ENCODE peak calls at places on chromosomes 13 and 19, in nine cellular contexts. W is PC-9, C is A549, U is nephron progenitor cell, D is dorsolateral prefrontal cortex, Z is ovary, O is LNCaP clone FGC, Y is natural killer cell, S is neural crest cell. E is an unnamed sample.

GRCh38 chr19:33465371-33465770 is 56.2 kb downstream of the PEPD start:
- DNase-seq in W (no peak), C (no peak), U (no peak), D (no peak), Z (peak), O (no peak), Y (no peak), S (no peak), E (no peak)

GRCh38 chr19:36850646-36851442 is at the start of gene ZNF345:
- DNase-seq in W (peak), C (peak), U (peak), D (peak), Z (peak), O (peak), Y (peak), S (peak), E (peak)

GRCh38 chr13:27012482-27013197 is 159.0 kb downstream of the USP12 start:
- DNase-seq in W (no peak), C (no peak), U (no peak), D (no peak), Z (no peak), O (no peak), Y (no peak), S (no peak), E (peak)

GRCh38 chr13:49807681-49808080 is 15.2 kb upstream of the KPNA3 start:
- DNase-seq in W (no peak), C (no peak), U (no peak), D (no peak), Z (no peak), O (no peak), Y (no peak), S (no peak), E (no peak)

GRCh38 chr19:49712397-49712859 is 21.5 kb downstream of the CPT1C start:
- DNase-seq in W (peak), C (peak), U (peak), D (peak), Z (peak), O (no peak), Y (no peak), S (peak), E (peak)

GRCh38 chr13:26440111-26440510 is 117.4 kb upstream of the WASF3 start:
- DNase-seq in W (no peak), C (no peak), U (no peak), D (no peak), Z (no peak), O (no peak), Y (no peak), S (no peak), E (no peak)

GRCh38 chr13:66689628-66690027 is 540.5 kb downstream of the PCDH9 start:
- DNase-seq in W (no peak), C (no peak), U (no peak), D (no peak), Z (no peak), O (no peak), Y (no peak), S (no peak), E (peak)

GRCh38 chr13:65677906-65678305 is 1552.2 kb downstream of the PCDH9 start:
- DNase-seq in W (no peak), C (no peak), U (no peak), D (no peak), Z (no peak), O (no peak), Y (no peak), S (no peak), E (peak)

GRCh38 chr13:36369268-36370107 is 23.3 kb upstream of the SPART start:
- DNase-seq in W (no peak), C (no peak), U (no peak), D (no peak), Z (no peak), O (no peak), Y (no peak), S (no peak), E (peak)

GRCh38 chr19:2774953-2775555 is 8.0 kb downstream of the SGTA start:
- DNase-seq in W (no peak), C (no peak), U (no peak), D (no peak), Z (no peak), O (no peak), Y (no peak), S (no peak), E (peak)

GRCh38 chr19:5801796-5802616 is 2.9 kb upstream of the NRTN start:
- DNase-seq in W (no peak), C (no peak), U (peak), D (no peak), Z (no peak), O (no peak), Y (no peak), S (peak), E (peak)

GRCh38 chr13:102902789-102903347 is 57.0 kb downstream of the ERCC5 start:
- DNase-seq in W (no peak), C (no peak), U (no peak), D (no peak), Z (no peak), O (no peak), Y (no peak), S (no peak), E (no peak)
- TF ChIP-seq CTCF in W (no peak), C (no peak), U (no peak), D (no peak), Z (no peak), O (no peak), Y (no peak), S (no peak), E (no peak)

GRCh38 chr19:19737559-19738332 is 4.8 kb upstream of the ZNF14 start:
- DNase-seq in W (no peak), C (no peak), U (no peak), D (no peak), Z (no peak), O (no peak), Y (no peak), S (no peak), E (no peak)

GRCh38 chr19:19738564-19738963 is 5.7 kb upstream of the ZNF14 start:
- DNase-seq in W (no peak), C (no peak), U (no peak), D (no peak), Z (no peak), O (no peak), Y (no peak), S (no peak), E (no peak)

DNA sequence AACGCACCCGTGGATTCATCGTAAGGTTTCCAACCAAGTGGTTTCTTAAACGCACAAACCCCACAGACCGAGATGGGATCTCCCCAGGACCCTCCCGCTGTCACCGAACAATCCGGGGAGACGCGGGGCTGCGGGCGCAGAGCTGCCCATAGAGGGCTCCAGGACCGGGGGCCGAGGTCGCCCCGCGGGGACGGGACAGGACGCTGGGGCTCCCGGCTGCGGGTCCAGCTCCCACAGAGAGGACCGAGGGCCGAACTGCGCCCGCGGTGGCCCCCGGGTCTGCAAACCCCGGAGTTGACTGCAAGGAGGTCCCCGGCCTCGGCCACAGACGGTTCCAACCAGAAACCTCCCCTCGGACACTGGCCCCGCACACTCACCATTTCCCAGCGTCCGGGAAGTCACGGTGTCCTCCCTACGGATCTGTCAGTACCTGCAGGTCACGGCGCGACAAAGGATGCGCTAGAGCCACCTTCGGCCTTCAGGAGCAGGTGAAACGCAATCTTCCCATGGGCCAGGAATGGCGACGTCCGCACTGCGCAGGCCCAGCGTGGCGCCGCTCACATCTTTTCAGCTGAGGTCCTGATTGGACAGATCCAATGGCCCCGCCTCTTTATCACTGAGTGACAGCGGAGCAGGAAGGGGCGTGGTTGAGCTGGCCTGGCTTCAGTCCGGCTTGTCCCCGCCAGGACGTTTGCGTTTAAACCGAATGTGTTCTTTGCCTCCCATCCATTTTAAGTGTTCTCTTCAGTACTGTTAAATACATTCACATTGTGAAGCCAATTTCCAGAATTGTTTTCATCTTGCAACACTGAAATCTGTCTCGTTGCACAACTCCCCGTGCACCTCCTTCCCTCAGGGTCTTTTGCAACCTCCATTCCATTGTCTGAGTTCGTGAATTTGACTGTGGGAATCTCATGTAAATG is at the start of gene ZNF14:
- DNase-seq in W (peak), C (peak), U (peak), D (peak), Z (peak), O (peak), Y (peak), S (peak), E (peak)
- TF ChIP-seq CTCF in W (no peak), C (no peak), U (no peak), D (no peak), Z (no peak), O (no peak), Y (no peak), S (peak), E (peak)

DNA sequence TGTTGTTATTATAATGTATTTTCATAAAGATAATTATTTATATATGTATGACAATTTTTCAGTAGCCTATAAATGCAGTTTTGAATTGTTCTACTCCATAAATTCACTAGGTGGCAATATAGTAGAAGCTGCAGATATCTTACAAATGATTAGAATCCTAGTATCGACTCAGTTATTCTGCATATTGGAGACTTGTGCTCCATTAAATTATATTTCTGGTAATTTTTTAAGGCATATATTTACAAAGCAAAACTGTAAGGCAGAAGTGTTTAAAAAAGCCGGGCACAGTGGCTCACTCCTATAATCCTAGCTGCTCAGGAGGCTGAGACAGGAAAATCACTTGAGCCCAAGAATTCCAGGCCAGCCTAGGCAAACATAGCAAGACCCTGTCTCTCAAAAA is 58.7 kb downstream of the DPY19L3 start:
- DNase-seq in W (no peak), C (no peak), U (no peak), D (no peak), Z (no peak), O (peak), Y (no peak), S (no peak), E (peak)
- TF ChIP-seq CTCF in W (peak), C (peak), U (no peak), D (peak), Z (no peak), O (peak), Y (peak), S (peak), E (peak)

DNA sequence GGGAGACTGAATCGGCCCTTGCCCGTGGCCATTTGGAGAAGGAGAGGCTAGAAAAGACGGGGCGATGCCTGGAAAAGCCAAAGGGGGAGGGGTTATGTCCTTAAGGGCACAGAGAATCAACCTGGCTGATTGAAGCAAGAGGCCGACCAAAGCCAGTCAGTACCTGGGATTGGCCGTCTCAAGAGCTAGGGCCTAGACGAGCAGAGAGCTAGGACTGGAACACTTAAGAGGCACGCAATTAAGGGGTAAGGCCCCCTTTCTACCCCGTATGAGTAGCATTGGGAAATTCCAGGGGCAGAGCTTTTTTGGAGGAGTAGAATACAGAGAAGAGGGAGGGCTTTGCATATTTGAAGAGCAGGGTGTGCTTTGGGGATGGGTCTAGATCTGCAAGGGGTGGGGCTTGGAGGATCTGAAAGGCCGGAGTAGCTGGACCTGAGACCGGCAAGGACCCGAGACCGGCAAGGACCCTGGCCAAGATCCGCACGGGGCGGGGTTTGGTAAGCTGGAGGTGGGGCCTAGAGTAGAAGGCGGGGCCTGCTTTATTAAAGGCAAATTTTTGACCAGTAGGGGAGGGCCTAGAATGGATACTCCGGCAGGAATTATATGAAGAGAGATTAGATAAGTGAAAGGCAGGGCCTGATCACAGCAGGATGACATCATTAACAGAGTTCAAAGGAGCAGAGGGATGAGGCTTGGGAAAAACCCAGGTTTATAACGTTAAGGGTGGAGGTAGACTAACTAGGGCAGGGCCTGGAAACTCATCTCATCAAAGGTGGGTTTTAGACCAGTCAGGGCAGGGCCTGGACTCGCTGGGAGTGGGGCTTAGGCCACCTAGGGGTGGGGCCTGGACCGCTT is 10.7 kb upstream of the CACNG6 start:
- DNase-seq in W (peak), C (peak), U (peak), D (peak), Z (no peak), O (no peak), Y (no peak), S (no peak), E (peak)
- TF ChIP-seq CTCF in W (peak), C (no peak), U (no peak), D (no peak), Z (no peak), O (no peak), Y (no peak), S (no peak), E (peak)

E was measured in fibroblast of villous mesenchyme.